ENCODE peak calls at places on chromosomes 6 and 20, in six cellular contexts. K is IMR-90, E is neuronal stem cell, Z is mesenchymal stem cell, P is H9, G is H1. S is an unnamed sample.
A peak's percentile ranks its signal among the peaks of the same experiment; 100 is the strongest.

GRCh38 chr20:13022401-13023170 is 13.8 kb downstream of the SPTLC3 start:
- DNase-seq in K (peak; percentile 82), P (no peak), E (no peak), Z (peak; percentile 43), G (no peak), S (no peak)

GRCh38 chr6:80098392-80098791 is 8.1 kb upstream of the BCKDHB start:
- DNase-seq in Z (no peak), P (no peak), K (no peak), E (no peak), G (no peak), S (no peak)

GRCh38 chr6:104585646-104586045 is 274.1 kb downstream of the HACE1 start:
- DNase-seq in Z (no peak), K (no peak), E (no peak), P (no peak), G (no peak), S (no peak)

GRCh38 chr6:119350202-119351004 is 842 bp upstream of the MAN1A1 start:
- DNase-seq in P (no peak), K (peak; percentile 67), G (no peak), Z (peak; percentile 88), E (peak; percentile 14), S (peak; percentile 81)

GRCh38 chr20:37565134-37565811 is 37.6 kb upstream of the BLCAP start:
- DNase-seq in G (no peak), P (no peak), E (peak; percentile 56), K (no peak), Z (no peak), S (no peak)

GRCh38 chr6:105321207-105321606 is 81.7 kb downstream of the PREP start:
- DNase-seq in G (no peak), P (no peak), E (no peak), K (no peak), Z (no peak), S (no peak)

GRCh38 chr20:1848378-1848777 is 46.8 kb upstream of the SIRPA start:
- DNase-seq in G (no peak), Z (no peak), K (no peak), P (no peak), E (no peak), S (no peak)

GRCh38 chr20:54469952-54470351 is 5.4 kb upstream of the DOK5 start:
- DNase-seq in Z (no peak), P (no peak), K (no peak), G (no peak), E (no peak), S (no peak)

GRCh38 chr6:170074907-170075306 is 216.0 kb downstream of the DLL1 start:
- DNase-seq in P (peak; percentile 21), G (no peak), K (no peak), E (no peak), Z (no peak), S (no peak)

GRCh38 chr6:55469829-55470438 is 109.1 kb downstream of the HMGCLL1 start:
- DNase-seq in Z (no peak), P (no peak), K (no peak), G (no peak), E (no peak), S (no peak)

GRCh38 chr6:149196091-149196490 is 121.4 kb upstream of the TAB2 start:
- DNase-seq in P (no peak), K (no peak), Z (no peak), E (no peak), G (no peak), S (no peak)

GRCh38 chr6:113873043-113873667 is 16.0 kb downstream of the MARCKS start:
- DNase-seq in G (no peak), K (no peak), E (no peak), Z (no peak), P (no peak), S (no peak)

GRCh38 chr6:82924799-82925535 is 140.7 kb downstream of the UBE3D start:
- DNase-seq in Z (no peak), K (peak; percentile 67), G (no peak), P (no peak), E (no peak), S (no peak)

GRCh38 chr6:127131772-127132171 is 13.3 kb downstream of the RSPO3 start:
- DNase-seq in P (no peak), G (no peak), K (no peak), E (no peak), Z (no peak), S (no peak)

GRCh38 chr6:89412071-89413005 is at the start of gene RRAGD:
- DNase-seq in G (no peak), P (peak; percentile 54), Z (peak; percentile 46), K (no peak), E (no peak), S (peak; percentile 47)

GRCh38 chr6:136643850-136644596 is 93.8 kb upstream of the MAP7 start:
- DNase-seq in E (peak; percentile 81), G (peak; percentile 64), P (peak; percentile 92), K (peak; percentile 83), Z (peak; percentile 81), S (peak; percentile 86)

GRCh38 chr6:26124550-26125014 is 37.4 kb downstream of the HFE start:
- DNase-seq in E (no peak), G (no peak), K (no peak), Z (no peak), P (no peak), S (no peak)

GRCh38 chr20:28562510-28562898 is 2695.0 kb upstream of the DEFB115 start:
- DNase-seq in G (no peak), Z (peak; percentile 80), P (no peak), E (no peak), K (peak; percentile 89), S (no peak)

GRCh38 chr6:63636516-63636968 is 940 bp downstream of the PHF3 start:
- DNase-seq in G (no peak), K (peak; percentile 19), E (peak; percentile 26), Z (peak; percentile 57), P (peak; percentile 45), S (peak; percentile 46)

GRCh38 chr6:134235937-134236751 is 81.8 kb downstream of the SGK1 start:
- DNase-seq in P (no peak), G (no peak), E (no peak), K (peak; percentile 90), Z (peak; percentile 78), S (no peak)

GRCh38 chr20:33415948-33416347 is 14.6 kb upstream of the CDK5RAP1 start:
- DNase-seq in K (peak; percentile 35), P (peak; percentile 71), Z (peak; percentile 27), E (peak; percentile 4), G (peak; percentile 9), S (peak; percentile 47)

GRCh38 chr6:21278078-21278790 is 315.3 kb upstream of the SOX4 start:
- DNase-seq in K (no peak), Z (no peak), P (no peak), E (no peak), G (no peak), S (no peak)

GRCh38 chr6:90083891-90084290 is 189.6 kb downstream of the GJA10 start:
- DNase-seq in E (no peak), G (no peak), P (no peak), Z (no peak), K (no peak), S (no peak)

GRCh38 chr6:119318730-119319129 is 30.8 kb downstream of the MAN1A1 start:
- DNase-seq in P (no peak), Z (no peak), E (no peak), G (no peak), K (no peak), S (no peak)

GRCh38 chr6:2575191-2575590 is 175.5 kb downstream of the MYLK4 start:
- DNase-seq in G (no peak), P (no peak), K (peak; percentile 49), Z (no peak), E (no peak), S (no peak)

GRCh38 chr6:44545224-44545623 is 157.7 kb downstream of the CDC5L start:
- DNase-seq in E (no peak), P (no peak), Z (no peak), K (no peak), G (no peak), S (no peak)

GRCh38 chr6:44539701-44540100 is 152.2 kb downstream of the CDC5L start:
- DNase-seq in G (no peak), P (peak; percentile 8), E (no peak), Z (no peak), K (no peak), S (no peak)

GRCh38 chr6:44540881-44541280 is 153.4 kb downstream of the CDC5L start:
- DNase-seq in Z (no peak), E (no peak), G (no peak), K (no peak), P (peak; percentile 7), S (no peak)

GRCh38 chr6:44543664-44544063 is 156.2 kb downstream of the CDC5L start:
- DNase-seq in P (no peak), K (no peak), E (no peak), G (no peak), Z (no peak), S (no peak)

GRCh38 chr6:44542401-44543116 is 155.1 kb downstream of the CDC5L start:
- DNase-seq in Z (no peak), P (peak; percentile 48), E (peak; percentile 53), G (peak; percentile 46), K (no peak), S (no peak)
- H2BK120ac ChIP-seq in Z (no peak overlapping the region), P (peak overlapping the region; percentile 63), E (no peak overlapping the region), G (peak overlapping the region; percentile 51), K (peak overlapping the region; percentile 12), S (no peak overlapping the region)

GRCh38 chr6:34575326-34575725 is 19.2 kb upstream of the SPDEF start:
- DNase-seq in Z (no peak), K (no peak), E (no peak), P (peak; percentile 59), G (peak; percentile 33), S (no peak)
- H4K91ac ChIP-seq in Z (no peak overlapping the region), K (no peak overlapping the region), E (no peak overlapping the region), P (no peak overlapping the region), G (peak overlapping the region; percentile 8), S (no peak overlapping the region)

GRCh38 chr6:44202972-44203750 is 13.6 kb upstream of the MYMX start:
- DNase-seq in K (no peak), Z (no peak), E (no peak), P (no peak), G (no peak), S (peak; percentile 92)

GRCh38 chr6:44199883-44200282 is 16.8 kb upstream of the MYMX start:
- DNase-seq in K (no peak), Z (no peak), P (no peak), E (no peak), G (no peak), S (no peak)

GRCh38 chr6:44201200-44201599 is 15.5 kb upstream of the MYMX start:
- DNase-seq in G (no peak), Z (no peak), K (no peak), P (no peak), E (no peak), S (peak; percentile 35)

GRCh38 chr6:44202332-44202971 is 14.3 kb upstream of the MYMX start:
- DNase-seq in Z (no peak), E (no peak), K (no peak), P (peak; percentile 85), G (no peak), S (peak; percentile 31)

GRCh38 chr6:44201638-44202303 is 15.0 kb upstream of the MYMX start:
- DNase-seq in E (no peak), Z (no peak), P (no peak), K (no peak), G (no peak), S (peak; percentile 42)
- H2BK120ac ChIP-seq in E (no peak overlapping the region), Z (no peak overlapping the region), P (no peak overlapping the region), K (no peak overlapping the region), G (peak overlapping the region; percentile 84), S (peak overlapping the region; percentile 99)

DNA sequence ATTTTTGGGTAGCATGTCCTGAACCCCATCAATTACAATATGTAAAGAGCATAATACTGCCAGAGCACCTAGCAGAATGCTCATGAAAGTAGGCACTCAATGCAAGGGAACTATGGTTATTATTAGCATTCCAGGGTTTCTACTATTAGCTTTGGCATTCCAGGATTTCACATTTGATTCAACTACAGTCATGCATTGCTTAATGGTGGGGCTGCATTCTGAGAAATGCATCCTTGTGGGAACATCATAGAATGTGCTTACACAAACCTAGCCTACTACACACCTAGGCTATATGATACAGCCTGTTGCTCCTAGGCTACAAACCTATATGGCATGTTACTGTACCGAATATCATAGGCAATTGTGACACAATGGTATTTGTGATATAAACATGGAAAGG is 247.8 kb downstream of the CD83 start:
- DNase-seq in G (no peak), P (no peak), Z (peak; percentile 3), K (peak; percentile 71), E (no peak), S (peak; percentile 84)
- H4K91ac ChIP-seq in G (no peak overlapping the region), P (no peak overlapping the region), Z (no peak overlapping the region), K (no peak overlapping the region), E (no peak overlapping the region), S (no peak overlapping the region)